ENCODE peak calls at places on chromosomes 16 and 17, in four cellular contexts. W is GM12878, O is GM12891, U is HL-60. R is an unnamed sample.

GRCh38 chr17:81439926-81440450 is 44.7 kb downstream of the BAHCC1 start:
- DNase-seq in U (no peak), O (no peak), W (no peak), R (no peak)

GRCh38 chr17:17295141-17295540 is 8.0 kb upstream of the NT5M start:
- DNase-seq in O (no peak), U (no peak), W (no peak), R (no peak)

GRCh38 chr16:84464116-84464515 is 40.3 kb downstream of the MEAK7 start:
- DNase-seq in O (no peak), U (no peak), W (no peak), R (no peak)

GRCh38 chr16:77043076-77043475 is 147.9 kb upstream of the MON1B start:
- DNase-seq in U (no peak), O (no peak), W (no peak), R (no peak)

GRCh38 chr17:41697122-41697962 is 8.7 kb downstream of the EIF1 start:
- DNase-seq in U (peak), W (no peak), O (no peak), R (no peak)

GRCh38 chr16:79628501-79628975 is 28.0 kb upstream of the MAF start:
- DNase-seq in U (no peak), O (peak), W (peak), R (no peak)

GRCh38 chr17:75614006-75614405 is 19.2 kb upstream of the SMIM5 start:
- DNase-seq in U (no peak), W (no peak), O (no peak), R (peak)

GRCh38 chr17:10292057-10292931 is 80.5 kb downstream of the MYH13 start:
- DNase-seq in W (peak), O (no peak), U (no peak), R (peak)

GRCh38 chr17:11503292-11503691 is 95.0 kb upstream of the DNAH9 start:
- DNase-seq in U (no peak), O (no peak), W (no peak), R (no peak)

GRCh38 chr16:68927016-68927415 is 83.7 kb downstream of the TANGO6 start:
- DNase-seq in O (no peak), U (no peak), W (no peak), R (no peak)

GRCh38 chr16:84829168-84829965 is 9.6 kb downstream of the CRISPLD2 start:
- DNase-seq in O (no peak), U (no peak), W (no peak), R (no peak)

GRCh38 chr17:65696739-65697394 is 135.4 kb upstream of the AXIN2 start:
- DNase-seq in W (no peak), O (no peak), U (no peak), R (no peak)

GRCh38 chr17:8116779-8117178 is 1.5 kb downstream of the ALOXE3 start:
- DNase-seq in U (no peak), O (no peak), W (no peak), R (no peak)

GRCh38 chr16:73173396-73173795 is 125.5 kb upstream of the ZFHX3 start:
- DNase-seq in U (no peak), O (no peak), W (no peak), R (no peak)

GRCh38 chr16:397135-397661 is at the start of gene NME4:
- DNase-seq in U (peak), O (peak), W (no peak), R (peak)

GRCh38 chr16:58020628-58021521 is 4.7 kb upstream of the MMP15 start:
- DNase-seq in O (no peak), W (no peak), U (peak), R (peak)

GRCh38 chr17:17679243-17679642 is 2.0 kb upstream of the RAI1 start:
- DNase-seq in O (no peak), U (no peak), W (no peak), R (no peak)

GRCh38 chr17:2549392-2550211 is 37.9 kb upstream of the METTL16 start:
- DNase-seq in O (no peak), U (no peak), W (no peak), R (no peak)

GRCh38 chr17:70074991-70075390 is at the start of gene KCNJ16:
- DNase-seq in O (no peak), U (no peak), W (no peak), R (peak)

GRCh38 chr16:24116989-24117388 is 139.1 kb upstream of the CACNG3 start:
- DNase-seq in O (no peak), U (no peak), W (no peak), R (peak)

GRCh38 chr16:4318171-4318910 is 2.5 kb downstream of the GLIS2 start:
- DNase-seq in W (no peak), O (no peak), U (no peak), R (no peak)

GRCh38 chr17:7439462-7440112 is at the start of gene FGF11:
- DNase-seq in U (no peak), W (no peak), O (no peak), R (no peak)

GRCh38 chr17:19644493-19645210 is 3.9 kb upstream of the ALDH3A2 start:
- DNase-seq in W (no peak), U (no peak), O (no peak), R (no peak)

GRCh38 chr17:34420254-34420766 is 57.3 kb upstream of the CCL1 start:
- DNase-seq in O (peak), W (peak), U (peak), R (peak)

GRCh38 chr17:27504188-27504995 is 48.1 kb downstream of the KSR1 start:
- DNase-seq in W (no peak), O (no peak), U (no peak), R (no peak)

GRCh38 chr17:79305831-79306687 is 231.4 kb downstream of the ENGASE start:
- DNase-seq in W (no peak), U (no peak), O (no peak), R (peak)
- TF ChIP-seq SPI1 in W (no peak), U (no peak), O (no peak), R (no peak)

GRCh38 chr17:73380439-73381106 is 68.8 kb upstream of the CDC42EP4 start:
- DNase-seq in W (no peak), O (no peak), U (peak), R (no peak)

GRCh38 chr17:73379814-73380213 is 68.0 kb upstream of the CDC42EP4 start:
- DNase-seq in O (no peak), W (no peak), U (no peak), R (no peak)

GRCh38 chr17:73376152-73376551 is 64.4 kb upstream of the CDC42EP4 start:
- DNase-seq in U (no peak), O (no peak), W (no peak), R (no peak)

GRCh38 chr17:73384926-73385325 is 73.1 kb upstream of the CDC42EP4 start:
- DNase-seq in O (no peak), W (no peak), U (no peak), R (no peak)

DNA sequence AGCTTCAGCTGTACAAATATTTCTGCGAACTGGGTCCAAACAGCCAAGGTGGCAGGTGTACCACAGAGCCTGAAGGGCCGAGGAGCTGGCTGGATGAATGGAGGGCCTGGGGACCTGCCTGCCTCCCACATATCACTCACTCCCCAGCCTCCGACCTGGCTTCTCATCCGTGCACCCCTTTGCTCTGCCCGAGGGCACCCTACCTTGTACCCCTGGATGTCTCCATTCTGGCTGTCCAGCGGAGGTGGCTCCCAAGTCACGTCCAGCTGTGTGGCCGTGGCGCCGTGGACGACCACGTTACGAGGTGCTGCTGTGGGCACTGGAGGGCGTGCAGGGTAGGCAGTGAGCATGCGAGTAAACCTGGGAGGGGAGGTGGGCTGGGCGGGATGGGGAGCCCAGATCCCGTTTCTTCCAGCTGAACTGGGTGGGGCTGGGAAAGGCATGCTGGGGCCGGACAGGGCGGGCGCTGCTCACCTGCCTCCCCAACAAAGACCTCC is 67.2 kb upstream of the CDC42EP4 start:
- DNase-seq in U (no peak), W (no peak), O (no peak), R (no peak)
- TF ChIP-seq SPI1 in U (no peak), W (no peak), O (no peak), R (no peak)

DNA sequence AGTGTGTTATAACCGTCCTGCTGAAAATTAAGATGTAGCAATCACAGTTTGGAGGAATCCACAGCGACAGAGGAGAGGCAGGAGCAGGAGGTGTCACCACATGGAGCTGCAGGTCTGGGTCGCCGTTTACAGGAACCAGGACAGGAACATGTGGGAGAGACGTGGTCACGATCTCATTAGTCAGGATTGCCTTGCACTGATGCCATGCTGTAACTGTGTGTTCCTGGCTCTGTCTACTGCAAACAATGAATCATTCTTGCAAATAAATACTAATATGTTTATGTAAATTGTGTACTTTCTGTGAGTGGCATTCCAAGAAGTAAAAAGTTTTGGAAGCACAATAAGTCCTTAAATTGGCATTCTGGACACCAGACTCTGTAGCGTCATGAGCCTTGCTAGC is 271.8 kb downstream of the CPPED1 start:
- DNase-seq in O (no peak), U (no peak), W (no peak), R (no peak)
- TF ChIP-seq SPI1 in O (no peak), U (no peak), W (no peak), R (no peak)

GRCh38 chr16:50153648-50154368 is 702 bp downstream of the TENT4B start:
- DNase-seq in U (peak), W (no peak), O (peak), R (peak)

GRCh38 chr16:50152807-50153647 is at the start of gene TENT4B:
- DNase-seq in W (peak), U (peak), O (peak), R (peak)

GRCh38 chr16:50152386-50152806 is 710 bp upstream of the TENT4B start:
- DNase-seq in W (peak), U (peak), O (peak), R (peak)

GRCh38 chr16:50155925-50156324 is 2.8 kb downstream of the TENT4B start:
- DNase-seq in W (no peak), O (no peak), U (no peak), R (no peak)

DNA sequence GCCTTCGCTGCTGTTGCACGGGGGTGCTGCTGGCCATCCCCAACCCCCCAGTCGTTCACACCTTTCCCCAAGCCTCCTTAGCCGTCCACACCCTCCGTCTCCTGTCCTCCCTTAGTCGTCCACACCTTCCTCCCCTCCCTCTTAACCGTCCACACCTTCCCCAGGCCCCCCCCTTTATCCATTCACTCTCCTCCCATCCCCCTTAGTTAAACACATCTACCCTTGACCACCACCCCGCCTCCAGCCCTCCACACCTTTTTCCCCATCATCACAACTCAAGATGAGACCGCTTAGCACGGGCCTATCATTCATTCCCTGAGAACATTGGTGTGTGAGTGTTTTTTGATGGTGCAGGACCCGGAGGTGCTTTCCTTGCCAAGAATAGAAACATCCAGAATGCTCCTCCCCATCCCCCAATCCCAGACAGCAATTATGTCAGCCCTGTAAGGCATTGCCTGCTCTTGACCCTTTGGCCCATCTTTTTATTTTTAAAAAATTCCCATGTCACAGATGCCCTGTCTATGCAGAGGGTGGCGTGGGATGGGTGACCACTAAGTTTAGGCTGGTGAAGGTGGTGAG is 1.4 kb downstream of the TENT4B start:
- DNase-seq in U (no peak), W (no peak), O (no peak), R (peak)
- TF ChIP-seq SPI1 in U (no peak), W (no peak), O (no peak), R (no peak)

DNA sequence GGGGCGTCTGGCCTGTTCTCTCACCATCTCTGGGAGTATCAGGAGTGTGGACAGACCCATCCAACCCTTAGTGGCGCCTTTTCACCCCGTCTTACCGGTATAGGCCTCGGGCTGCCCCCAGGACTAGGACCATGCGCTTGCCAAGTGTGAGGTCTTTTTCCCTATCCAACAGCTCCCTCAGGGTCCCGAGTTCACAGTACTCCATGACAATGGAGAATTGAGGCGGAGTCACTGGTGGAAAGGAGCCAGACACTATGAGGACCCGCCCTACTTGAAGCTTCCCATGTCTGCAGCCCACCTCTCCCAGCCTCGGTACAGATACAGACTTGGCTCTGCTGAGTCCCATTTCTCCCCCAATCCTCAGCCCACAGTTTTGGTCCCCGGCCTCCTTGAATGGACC is 15.9 kb upstream of the RFWD3 start:
- DNase-seq in W (no peak), U (no peak), O (no peak), R (no peak)
- TF ChIP-seq SPI1 in W (no peak), U (no peak), O (no peak), R (no peak)

GRCh38 chr17:31373150-31374082 is 18.1 kb upstream of the RAB11FIP4 start:
- DNase-seq in W (peak), U (peak), O (no peak), R (peak)
- TF ChIP-seq SPI1 in W (no peak), U (peak), O (no peak), R (no peak)

GRCh38 chr16:31132303-31132978 is 3.1 kb downstream of the PRSS8 start:
- DNase-seq in U (no peak), O (no peak), W (no peak), R (no peak)
- TF ChIP-seq SPI1 in U (no peak), O (no peak), W (no peak), R (no peak)

DNA sequence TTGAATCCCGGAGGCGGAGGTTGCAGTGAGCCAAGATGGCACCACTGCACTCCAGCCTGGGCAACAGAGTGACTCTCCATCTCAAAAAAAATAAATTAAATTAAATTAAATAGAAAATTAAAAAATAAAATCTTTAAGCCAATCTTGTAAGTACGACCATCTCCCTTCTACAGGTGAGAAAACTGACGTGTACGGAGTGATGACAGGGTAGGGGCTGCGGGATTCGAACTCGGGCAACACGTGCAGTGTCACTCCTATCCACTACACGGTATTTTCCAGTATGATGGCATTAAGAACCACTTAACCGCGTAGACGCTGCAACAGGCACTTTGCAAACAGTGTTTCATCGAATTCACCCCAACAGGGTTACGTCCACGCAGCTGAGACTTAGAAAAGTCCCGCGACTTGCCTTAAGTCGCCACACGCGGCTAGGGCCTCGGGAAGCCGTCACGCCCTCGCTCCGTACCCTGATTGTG is 691 bp downstream of the WDR59 start:
- DNase-seq in O (no peak), U (peak), W (no peak), R (peak)
- TF ChIP-seq SPI1 in O (no peak), U (no peak), W (no peak), R (no peak)

GRCh38 chr17:78416311-78416711 is 37.9 kb downstream of the PGS1 start:
- DNase-seq in O (no peak), U (no peak), W (no peak), R (no peak)

GRCh38 chr17:78414178-78415162 is 36.0 kb downstream of the PGS1 start:
- DNase-seq in O (no peak), W (no peak), U (no peak), R (no peak)

GRCh38 chr17:78417531-78417909 is 39.1 kb downstream of the PGS1 start:
- DNase-seq in W (no peak), O (no peak), U (no peak), R (no peak)

GRCh38 chr17:78416791-78417530 is 38.5 kb downstream of the PGS1 start:
- DNase-seq in U (peak), O (no peak), W (no peak), R (no peak)

DNA sequence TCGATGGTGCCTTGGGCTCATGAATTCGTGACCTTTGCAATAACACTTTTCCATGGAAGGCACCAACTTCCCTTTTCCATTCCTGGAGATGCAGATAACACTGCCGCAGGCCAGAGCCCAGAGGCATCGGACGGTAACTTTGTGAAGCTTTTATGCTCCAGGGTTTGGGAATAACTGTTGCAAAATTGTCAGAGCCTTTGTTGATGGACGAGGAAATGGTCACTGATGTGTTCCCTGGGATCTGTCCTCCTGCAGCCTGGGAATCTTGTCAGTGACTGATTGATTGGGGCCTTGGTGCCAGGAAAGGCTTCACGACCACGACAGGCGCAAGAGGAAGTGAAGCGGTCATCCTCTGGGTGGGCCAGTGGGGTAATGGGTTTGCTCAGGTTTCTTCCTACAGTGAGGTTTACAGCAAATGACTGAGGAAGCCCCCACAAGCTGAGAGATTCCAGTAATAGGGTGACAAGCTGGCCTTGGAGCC is 37.4 kb downstream of the PGS1 start:
- DNase-seq in W (no peak), U (no peak), O (no peak), R (no peak)
- TF ChIP-seq SPI1 in W (no peak), U (no peak), O (no peak), R (no peak)

R was measured in K562.